ENCODE peak calls at places on chromosomes 13 and 19, in nine cellular contexts. One of them, this sample, is unnamed.

GRCh38 chr19:28199323-28199722 is 1013.6 kb downstream of the UQCRFS1 start:
- DNase-seq in stimulated activated CD8-positive, alpha-beta memory T cell treated with anti-CD3 and anti-CD28 coated beads, Interleukin-7, amount 100 ng/mL, for 4 hours: no peak
- DNase-seq in AG09309: no peak
- DNase-seq in astrocyte of the spinal cord: no peak
- DNase-seq in GM23338: no peak
- DNase-seq in naive thymus-derived CD8-positive, alpha-beta T cell: no peak
- DNase-seq in stimulated activated CD4-positive, alpha-beta T cell treated with anti-CD3 and anti-CD28 coated beads, Interleukin-2, amount 100 ng/mL, for 48 hours: no peak
- DNase-seq in ascending aorta: no peak
- DNase-seq in activated naive CD4-positive, alpha-beta T cell: no peak
- DNase-seq in this sample: no peak

GRCh38 chr19:53865918-53866696 is 1.6 kb upstream of the MYADM start:
- DNase-seq in activated naive CD4-positive, alpha-beta T cell: peak
- DNase-seq in naive thymus-derived CD8-positive, alpha-beta T cell: peak
- DNase-seq in stimulated activated CD8-positive, alpha-beta memory T cell treated with anti-CD3 and anti-CD28 coated beads, Interleukin-7, amount 100 ng/mL, for 4 hours: no peak
- DNase-seq in GM23338: peak
- DNase-seq in ascending aorta: peak
- DNase-seq in stimulated activated CD4-positive, alpha-beta T cell treated with anti-CD3 and anti-CD28 coated beads, Interleukin-2, amount 100 ng/mL, for 48 hours: peak
- DNase-seq in astrocyte of the spinal cord: peak
- DNase-seq in AG09309: no peak
- DNase-seq in this sample: peak

GRCh38 chr13:40666905-40667621 is 622 bp upstream of the FOXO1 start:
- DNase-seq in AG09309: no peak
- DNase-seq in astrocyte of the spinal cord: no peak
- DNase-seq in activated naive CD4-positive, alpha-beta T cell: no peak
- DNase-seq in ascending aorta: peak
- DNase-seq in stimulated activated CD4-positive, alpha-beta T cell treated with anti-CD3 and anti-CD28 coated beads, Interleukin-2, amount 100 ng/mL, for 48 hours: no peak
- DNase-seq in GM23338: peak
- DNase-seq in naive thymus-derived CD8-positive, alpha-beta T cell: no peak
- DNase-seq in stimulated activated CD8-positive, alpha-beta memory T cell treated with anti-CD3 and anti-CD28 coated beads, Interleukin-7, amount 100 ng/mL, for 4 hours: no peak
- DNase-seq in this sample: peak

GRCh38 chr19:1646931-1647663 is 5.3 kb downstream of the TCF3 start:
- DNase-seq in stimulated activated CD4-positive, alpha-beta T cell treated with anti-CD3 and anti-CD28 coated beads, Interleukin-2, amount 100 ng/mL, for 48 hours: no peak
- DNase-seq in astrocyte of the spinal cord: no peak
- DNase-seq in stimulated activated CD8-positive, alpha-beta memory T cell treated with anti-CD3 and anti-CD28 coated beads, Interleukin-7, amount 100 ng/mL, for 4 hours: no peak
- DNase-seq in AG09309: no peak
- DNase-seq in GM23338: no peak
- DNase-seq in activated naive CD4-positive, alpha-beta T cell: no peak
- DNase-seq in naive thymus-derived CD8-positive, alpha-beta T cell: no peak
- DNase-seq in ascending aorta: no peak
- DNase-seq in this sample: no peak

GRCh38 chr13:39565036-39565949 is 37.7 kb downstream of the LHFPL6 start:
- DNase-seq in AG09309: peak
- DNase-seq in ascending aorta: peak
- DNase-seq in naive thymus-derived CD8-positive, alpha-beta T cell: no peak
- DNase-seq in astrocyte of the spinal cord: peak
- DNase-seq in stimulated activated CD8-positive, alpha-beta memory T cell treated with anti-CD3 and anti-CD28 coated beads, Interleukin-7, amount 100 ng/mL, for 4 hours: no peak
- DNase-seq in activated naive CD4-positive, alpha-beta T cell: no peak
- DNase-seq in stimulated activated CD4-positive, alpha-beta T cell treated with anti-CD3 and anti-CD28 coated beads, Interleukin-2, amount 100 ng/mL, for 48 hours: no peak
- DNase-seq in GM23338: peak
- DNase-seq in this sample: no peak

GRCh38 chr13:75635621-75636338 is at the start of gene LMO7:
- DNase-seq in stimulated activated CD8-positive, alpha-beta memory T cell treated with anti-CD3 and anti-CD28 coated beads, Interleukin-7, amount 100 ng/mL, for 4 hours: no peak
- DNase-seq in stimulated activated CD4-positive, alpha-beta T cell treated with anti-CD3 and anti-CD28 coated beads, Interleukin-2, amount 100 ng/mL, for 48 hours: peak
- DNase-seq in activated naive CD4-positive, alpha-beta T cell: peak
- DNase-seq in naive thymus-derived CD8-positive, alpha-beta T cell: peak
- DNase-seq in ascending aorta: peak
- DNase-seq in GM23338: peak
- DNase-seq in astrocyte of the spinal cord: peak
- DNase-seq in AG09309: no peak
- DNase-seq in this sample: peak

GRCh38 chr19:782195-783043 is 14.8 kb upstream of the PTBP1 start:
- DNase-seq in GM23338: peak
- DNase-seq in stimulated activated CD4-positive, alpha-beta T cell treated with anti-CD3 and anti-CD28 coated beads, Interleukin-2, amount 100 ng/mL, for 48 hours: no peak
- DNase-seq in astrocyte of the spinal cord: peak
- DNase-seq in ascending aorta: no peak
- DNase-seq in stimulated activated CD8-positive, alpha-beta memory T cell treated with anti-CD3 and anti-CD28 coated beads, Interleukin-7, amount 100 ng/mL, for 4 hours: no peak
- DNase-seq in naive thymus-derived CD8-positive, alpha-beta T cell: no peak
- DNase-seq in AG09309: no peak
- DNase-seq in activated naive CD4-positive, alpha-beta T cell: no peak
- DNase-seq in this sample: no peak

GRCh38 chr19:6035026-6035425 is 57.1 kb upstream of the RANBP3 start:
- DNase-seq in activated naive CD4-positive, alpha-beta T cell: no peak
- DNase-seq in stimulated activated CD4-positive, alpha-beta T cell treated with anti-CD3 and anti-CD28 coated beads, Interleukin-2, amount 100 ng/mL, for 48 hours: no peak
- DNase-seq in naive thymus-derived CD8-positive, alpha-beta T cell: no peak
- DNase-seq in ascending aorta: no peak
- DNase-seq in astrocyte of the spinal cord: no peak
- DNase-seq in AG09309: no peak
- DNase-seq in stimulated activated CD8-positive, alpha-beta memory T cell treated with anti-CD3 and anti-CD28 coated beads, Interleukin-7, amount 100 ng/mL, for 4 hours: no peak
- DNase-seq in GM23338: no peak
- DNase-seq in this sample: peak

GRCh38 chr13:33231339-33231738 is 54.2 kb downstream of the STARD13 start:
- DNase-seq in stimulated activated CD4-positive, alpha-beta T cell treated with anti-CD3 and anti-CD28 coated beads, Interleukin-2, amount 100 ng/mL, for 48 hours: no peak
- DNase-seq in AG09309: no peak
- DNase-seq in stimulated activated CD8-positive, alpha-beta memory T cell treated with anti-CD3 and anti-CD28 coated beads, Interleukin-7, amount 100 ng/mL, for 4 hours: no peak
- DNase-seq in ascending aorta: no peak
- DNase-seq in GM23338: no peak
- DNase-seq in naive thymus-derived CD8-positive, alpha-beta T cell: no peak
- DNase-seq in activated naive CD4-positive, alpha-beta T cell: no peak
- DNase-seq in astrocyte of the spinal cord: no peak
- DNase-seq in this sample: no peak

GRCh38 chr13:38755792-38756191 is 68.9 kb downstream of the FREM2 start:
- DNase-seq in GM23338: no peak
- DNase-seq in AG09309: no peak
- DNase-seq in activated naive CD4-positive, alpha-beta T cell: no peak
- DNase-seq in stimulated activated CD8-positive, alpha-beta memory T cell treated with anti-CD3 and anti-CD28 coated beads, Interleukin-7, amount 100 ng/mL, for 4 hours: no peak
- DNase-seq in ascending aorta: no peak
- DNase-seq in naive thymus-derived CD8-positive, alpha-beta T cell: no peak
- DNase-seq in stimulated activated CD4-positive, alpha-beta T cell treated with anti-CD3 and anti-CD28 coated beads, Interleukin-2, amount 100 ng/mL, for 48 hours: no peak
- DNase-seq in astrocyte of the spinal cord: no peak
- DNase-seq in this sample: no peak

GRCh38 chr13:59914556-59914955 is 249.2 kb downstream of the DIAPH3 start:
- DNase-seq in ascending aorta: no peak
- DNase-seq in stimulated activated CD4-positive, alpha-beta T cell treated with anti-CD3 and anti-CD28 coated beads, Interleukin-2, amount 100 ng/mL, for 48 hours: no peak
- DNase-seq in astrocyte of the spinal cord: peak
- DNase-seq in activated naive CD4-positive, alpha-beta T cell: no peak
- DNase-seq in stimulated activated CD8-positive, alpha-beta memory T cell treated with anti-CD3 and anti-CD28 coated beads, Interleukin-7, amount 100 ng/mL, for 4 hours: no peak
- DNase-seq in GM23338: no peak
- DNase-seq in AG09309: peak
- DNase-seq in naive thymus-derived CD8-positive, alpha-beta T cell: no peak
- DNase-seq in this sample: no peak

GRCh38 chr19:3494051-3494450 is 6.4 kb downstream of the DOHH start:
- DNase-seq in ascending aorta: no peak
- DNase-seq in astrocyte of the spinal cord: no peak
- DNase-seq in activated naive CD4-positive, alpha-beta T cell: peak
- DNase-seq in stimulated activated CD4-positive, alpha-beta T cell treated with anti-CD3 and anti-CD28 coated beads, Interleukin-2, amount 100 ng/mL, for 48 hours: peak
- DNase-seq in stimulated activated CD8-positive, alpha-beta memory T cell treated with anti-CD3 and anti-CD28 coated beads, Interleukin-7, amount 100 ng/mL, for 4 hours: no peak
- DNase-seq in GM23338: peak
- DNase-seq in AG09309: no peak
- DNase-seq in naive thymus-derived CD8-positive, alpha-beta T cell: no peak
- DNase-seq in this sample: no peak

GRCh38 chr19:45766919-45767346 is 2.1 kb downstream of the SIX5 start:
- DNase-seq in activated naive CD4-positive, alpha-beta T cell: no peak
- DNase-seq in stimulated activated CD8-positive, alpha-beta memory T cell treated with anti-CD3 and anti-CD28 coated beads, Interleukin-7, amount 100 ng/mL, for 4 hours: no peak
- DNase-seq in GM23338: no peak
- DNase-seq in naive thymus-derived CD8-positive, alpha-beta T cell: no peak
- DNase-seq in stimulated activated CD4-positive, alpha-beta T cell treated with anti-CD3 and anti-CD28 coated beads, Interleukin-2, amount 100 ng/mL, for 48 hours: no peak
- DNase-seq in ascending aorta: no peak
- DNase-seq in astrocyte of the spinal cord: peak
- DNase-seq in AG09309: no peak
- DNase-seq in this sample: no peak

GRCh38 chr13:99949657-99950413 is 21.7 kb downstream of the ZIC5 start:
- DNase-seq in stimulated activated CD8-positive, alpha-beta memory T cell treated with anti-CD3 and anti-CD28 coated beads, Interleukin-7, amount 100 ng/mL, for 4 hours: no peak
- DNase-seq in GM23338: no peak
- DNase-seq in astrocyte of the spinal cord: no peak
- DNase-seq in stimulated activated CD4-positive, alpha-beta T cell treated with anti-CD3 and anti-CD28 coated beads, Interleukin-2, amount 100 ng/mL, for 48 hours: no peak
- DNase-seq in AG09309: no peak
- DNase-seq in ascending aorta: no peak
- DNase-seq in activated naive CD4-positive, alpha-beta T cell: no peak
- DNase-seq in naive thymus-derived CD8-positive, alpha-beta T cell: no peak
- DNase-seq in this sample: peak

GRCh38 chr19:47819841-47820244 is 1.9 kb upstream of the CRX start:
- DNase-seq in stimulated activated CD4-positive, alpha-beta T cell treated with anti-CD3 and anti-CD28 coated beads, Interleukin-2, amount 100 ng/mL, for 48 hours: no peak
- DNase-seq in naive thymus-derived CD8-positive, alpha-beta T cell: no peak
- DNase-seq in astrocyte of the spinal cord: no peak
- DNase-seq in activated naive CD4-positive, alpha-beta T cell: no peak
- DNase-seq in AG09309: no peak
- DNase-seq in stimulated activated CD8-positive, alpha-beta memory T cell treated with anti-CD3 and anti-CD28 coated beads, Interleukin-7, amount 100 ng/mL, for 4 hours: no peak
- DNase-seq in ascending aorta: no peak
- DNase-seq in GM23338: peak
- DNase-seq in this sample: no peak

GRCh38 chr13:71722206-71722605 is 144.8 kb downstream of the DACH1 start:
- DNase-seq in ascending aorta: no peak
- DNase-seq in stimulated activated CD8-positive, alpha-beta memory T cell treated with anti-CD3 and anti-CD28 coated beads, Interleukin-7, amount 100 ng/mL, for 4 hours: no peak
- DNase-seq in stimulated activated CD4-positive, alpha-beta T cell treated with anti-CD3 and anti-CD28 coated beads, Interleukin-2, amount 100 ng/mL, for 48 hours: no peak
- DNase-seq in GM23338: no peak
- DNase-seq in astrocyte of the spinal cord: peak
- DNase-seq in activated naive CD4-positive, alpha-beta T cell: no peak
- DNase-seq in AG09309: no peak
- DNase-seq in naive thymus-derived CD8-positive, alpha-beta T cell: no peak
- DNase-seq in this sample: no peak

This sample was measured in tibial artery.